ENCODE peak calls at places on chromosomes 2 and 18, in eight cellular contexts. N, Z, J, U, S, H, F and K are unnamed samples.

GRCh38 chr18:64972545-64972944 is 778.3 kb upstream of the CDH7 start:
- DNase-seq in F (no peak), J (peak; percentile 5), S (no peak), Z (no peak), U (no peak), H (no peak), N (no peak), K (no peak)

GRCh38 chr2:166321076-166321475 is 54.7 kb downstream of the SCN9A start:
- DNase-seq in J (no peak), F (no peak), Z (no peak), S (peak; percentile 30), N (no peak), H (no peak), U (no peak), K (no peak)

GRCh38 chr2:54740333-54740732 is 16.9 kb downstream of the EML6 start:
- DNase-seq in U (no peak), N (no peak), H (no peak), F (no peak), J (no peak), S (peak; percentile 48), Z (no peak), K (no peak)

GRCh38 chr2:47905454-47906260 is 641 bp downstream of the FBXO11 start:
- DNase-seq in Z (peak; percentile 55), N (peak; percentile 59), F (peak; percentile 18), H (peak; percentile 41), J (peak; percentile 50), U (peak; percentile 72), S (peak; percentile 47), K (peak; percentile 57)

GRCh38 chr2:237277151-237277550 is 136.8 kb downstream of the COL6A3 start:
- DNase-seq in N (no peak), J (no peak), S (peak; percentile 69), F (no peak), Z (no peak), H (no peak), U (no peak), K (no peak)

GRCh38 chr18:7567487-7568425 is 640 bp downstream of the PTPRM start:
- DNase-seq in H (no peak), Z (peak; percentile 65), U (peak; percentile 63), F (no peak), J (no peak), S (peak; percentile 65), N (peak; percentile 77), K (peak; percentile 7)

GRCh38 chr18:36829362-36830140 is 624 bp downstream of the KIAA1328 start:
- DNase-seq in Z (no peak), H (no peak), N (peak; percentile 39), S (peak; percentile 32), U (no peak), F (no peak), J (peak; percentile 50), K (no peak)

GRCh38 chr18:79961527-79962291 is 2.7 kb upstream of the HSBP1L1 start:
- DNase-seq in F (no peak), N (no peak), Z (no peak), H (no peak), S (peak; percentile 29), J (no peak), U (no peak), K (no peak)

GRCh38 chr2:74290466-74291216 is 52.6 kb downstream of the SLC4A5 start:
- DNase-seq in Z (no peak), N (no peak), S (no peak), U (no peak), F (no peak), H (no peak), J (no peak), K (peak; percentile 21)

GRCh38 chr2:104860141-104860790 is 6.4 kb downstream of the POU3F3 start:
- DNase-seq in Z (no peak), J (no peak), N (no peak), S (no peak), U (no peak), H (no peak), F (no peak), K (no peak)